ENCODE peak calls at places on chromosomes 7 and 10, in nine cellular contexts. H, V, Q, C, J, P, B, K and T are unnamed samples.

GRCh38 chr7:81803267-81803666 is 33.4 kb upstream of the HGF start:
- DNase-seq in H (no peak), V (no peak), Q (no peak), C (no peak), J (no peak), P (no peak), B (no peak), K (no peak), T (no peak)

GRCh38 chr10:99539120-99539519 is 6.4 kb downstream of the NKX2-3 start:
- DNase-seq in H (no peak), V (no peak), Q (no peak), C (no peak), J (no peak), P (no peak), B (no peak), K (no peak), T (no peak)

GRCh38 chr10:124161212-124162000 is 68.0 kb upstream of the CHST15 start:
- DNase-seq in H (no peak), V (no peak), Q (no peak), C (no peak), J (no peak), P (no peak), B (no peak), K (no peak), T (no peak)

GRCh38 chr7:151435103-151435916 is 4.6 kb downstream of the CRYGN start:
- DNase-seq in H (no peak), V (no peak), Q (no peak), C (no peak), J (no peak), P (no peak), B (no peak), K (no peak), T (no peak)

GRCh38 chr7:6273380-6273837 is 985 bp upstream of the CYTH3 start:
- DNase-seq in H (no peak), V (no peak), Q (no peak), C (peak; percentile 77), J (no peak), P (no peak), B (no peak), K (no peak), T (peak; percentile 33)

GRCh38 chr7:139568813-139569490 is 45.5 kb downstream of the CLEC2L start:
- DNase-seq in H (no peak), V (no peak), Q (no peak), C (no peak), J (no peak), P (no peak), B (no peak), K (no peak), T (no peak)

GRCh38 chr7:35975851-35976454 is 175.1 kb downstream of the SEPTIN7 start:
- DNase-seq in H (peak; percentile 91), V (peak; percentile 44), Q (peak; percentile 66), C (peak; percentile 31), J (peak; percentile 79), P (peak; percentile 91), B (peak; percentile 69), K (peak; percentile 84), T (peak; percentile 41)

GRCh38 chr10:34759837-34760215 is 55.3 kb downstream of the PARD3 start:
- DNase-seq in H (no peak), V (no peak), Q (no peak), C (no peak), J (no peak), P (no peak), B (no peak), K (no peak), T (no peak)

GRCh38 chr10:69703766-69704191 is 73.7 kb downstream of the FAM241B start:
- DNase-seq in H (no peak), V (peak; percentile 46), Q (peak; percentile 92), C (no peak), J (peak; percentile 83), P (no peak), B (no peak), K (peak; percentile 17), T (no peak)

GRCh38 chr7:2233876-2234275 is 1.1 kb upstream of the MAD1L1 start:
- DNase-seq in H (peak; percentile 40), V (no peak), Q (peak; percentile 10), C (no peak), J (no peak), P (no peak), B (no peak), K (no peak), T (no peak)

GRCh38 chr7:23471090-23471859 is 984 bp upstream of the IGF2BP3 start:
- DNase-seq in H (peak; percentile 80), V (no peak), Q (peak; percentile 53), C (peak; percentile 21), J (peak; percentile 71), P (peak; percentile 84), B (no peak), K (peak; percentile 92), T (no peak)

GRCh38 chr7:74525140-74525539 is 71.4 kb downstream of the GTF2IRD1 start:
- DNase-seq in H (no peak), V (no peak), Q (no peak), C (no peak), J (no peak), P (no peak), B (no peak), K (no peak), T (no peak)

GRCh38 chr10:113177936-113178335 is 227.9 kb downstream of the TCF7L2 start:
- DNase-seq in H (no peak), V (no peak), Q (no peak), C (no peak), J (no peak), P (no peak), B (no peak), K (no peak), T (no peak)

GRCh38 chr7:31938650-31939049 is 131.6 kb downstream of the PDE1C start:
- DNase-seq in H (no peak), V (no peak), Q (no peak), C (no peak), J (peak; percentile 20), P (no peak), B (no peak), K (peak; percentile 86), T (no peak)

GRCh38 chr7:44415047-44415446 is 75.4 kb downstream of the NUDCD3 start:
- DNase-seq in H (no peak), V (no peak), Q (peak; percentile 45), C (no peak), J (no peak), P (no peak), B (no peak), K (no peak), T (no peak)

GRCh38 chr7:41051525-41051924 is 651.4 kb downstream of the INHBA start:
- DNase-seq in H (no peak), V (no peak), Q (no peak), C (no peak), J (no peak), P (no peak), B (no peak), K (no peak), T (no peak)

GRCh38 chr7:134357486-134357885 is 40.8 kb upstream of the SLC35B4 start:
- DNase-seq in H (no peak), V (no peak), Q (peak; percentile 6), C (no peak), J (no peak), P (no peak), B (no peak), K (no peak), T (no peak)

GRCh38 chr10:126842836-126843235 is 62.4 kb upstream of the DOCK1 start:
- DNase-seq in H (no peak), V (no peak), Q (no peak), C (no peak), J (no peak), P (no peak), B (no peak), K (no peak), T (no peak)

GRCh38 chr7:76069238-76069638 is 21.3 kb downstream of the MDH2 start:
- DNase-seq in H (peak; percentile 85), V (peak; percentile 85), Q (peak; percentile 86), C (peak; percentile 59), J (peak; percentile 73), P (no peak), B (no peak), K (peak; percentile 94), T (peak; percentile 45)

GRCh38 chr7:82685214-82685613 is 241.6 kb upstream of the CACNA2D1 start:
- DNase-seq in H (no peak), V (no peak), Q (no peak), C (no peak), J (no peak), P (no peak), B (no peak), K (no peak), T (no peak)

GRCh38 chr7:121620953-121621606 is 225.0 kb upstream of the FAM3C start:
- DNase-seq in H (no peak), V (no peak), Q (no peak), C (no peak), J (no peak), P (no peak), B (no peak), K (no peak), T (no peak)

GRCh38 chr10:83075395-83076072 is 1063.8 kb upstream of the GHITM start:
- DNase-seq in H (no peak), V (no peak), Q (no peak), C (no peak), J (no peak), P (peak; percentile 28), B (no peak), K (no peak), T (no peak)

GRCh38 chr10:4683838-4684237 is 142.2 kb upstream of the AKR1E2 start:
- DNase-seq in H (no peak), V (no peak), Q (no peak), C (no peak), J (no peak), P (no peak), B (no peak), K (no peak), T (no peak)

GRCh38 chr10:71840177-71840711 is 10.8 kb downstream of the PSAP start:
- DNase-seq in H (peak; percentile 86), V (peak; percentile 91), Q (peak; percentile 98), C (peak; percentile 66), J (peak; percentile 97), P (peak; percentile 14), B (no peak), K (peak; percentile 88), T (peak; percentile 90)

GRCh38 chr7:142519077-142519789 is 230.0 kb upstream of the PRSS1 start:
- DNase-seq in H (no peak), V (no peak), Q (peak; percentile 23), C (no peak), J (no peak), P (no peak), B (no peak), K (no peak), T (no peak)

GRCh38 chr7:126398851-126399529 is 853.8 kb downstream of the GRM8 start:
- DNase-seq in H (no peak), V (no peak), Q (no peak), C (no peak), J (no peak), P (no peak), B (no peak), K (no peak), T (no peak)

GRCh38 chr7:70923086-70923845 is 208.7 kb upstream of the GALNT17 start:
- DNase-seq in H (no peak), V (no peak), Q (no peak), C (no peak), J (no peak), P (no peak), B (no peak), K (no peak), T (no peak)

GRCh38 chr7:19747740-19748339 is 25.6 kb downstream of the TMEM196 start:
- DNase-seq in H (peak; percentile 52), V (peak; percentile 4), Q (no peak), C (no peak), J (peak; percentile 1), P (peak; percentile 31), B (peak; percentile 7), K (peak; percentile 53), T (no peak)